ENCODE peak calls at places on chromosome 20, in seven cellular contexts. K is iPS DF 6.9; A is upper lobe of left lung; D is CD8-positive, alpha-beta memory T cell; C is IMR-90; F is pancreas; E is fibroblast of pulmonary artery. I is an unnamed sample.

GRCh38 chr20:53827292-53827995 is 233.8 kb upstream of the ZNF217 start:
- DNase-seq in A (no peak), F (no peak), C (no peak), D (no peak), K (no peak), E (no peak), I (no peak)

GRCh38 chr20:44398303-44398702 is 42.8 kb downstream of the HNF4A start:
- DNase-seq in A (no peak), D (no peak), F (no peak), K (no peak), C (peak), E (peak), I (no peak)

GRCh38 chr20:10430000-10430466 is 4.0 kb downstream of the MKKS start:
- DNase-seq in A (no peak), E (peak), K (no peak), C (peak), D (no peak), F (no peak), I (no peak)

GRCh38 chr20:64146301-64146935 is 17.8 kb upstream of the MYT1 start:
- DNase-seq in E (no peak), A (no peak), F (no peak), K (no peak), D (no peak), C (no peak), I (no peak)

GRCh38 chr20:37007898-37008649 is 56.6 kb upstream of the SAMHD1 start:
- DNase-seq in K (no peak), D (peak), E (peak), A (no peak), F (no peak), C (peak), I (peak)

GRCh38 chr20:8385247-8385646 is 253.2 kb downstream of the PLCB1 start:
- DNase-seq in D (no peak), C (peak), F (peak), A (no peak), K (no peak), E (peak), I (no peak)

GRCh38 chr20:297925-298754 is 770 bp downstream of the ZCCHC3 start:
- DNase-seq in D (peak), F (peak), K (no peak), C (peak), A (peak), E (peak), I (peak)

GRCh38 chr20:3553663-3554062 is 82.8 kb downstream of the ATRN start:
- DNase-seq in K (no peak), C (no peak), D (no peak), E (no peak), F (no peak), A (no peak), I (no peak)

GRCh38 chr20:54133434-54134427 is 40.1 kb downstream of the CYP24A1 start:
- DNase-seq in A (no peak), D (no peak), F (no peak), E (peak), K (no peak), C (peak), I (peak)

GRCh38 chr20:44704551-44704971 is 10.6 kb upstream of the CCN5 start:
- DNase-seq in D (no peak), F (no peak), C (peak), A (no peak), E (peak), K (no peak), I (no peak)

GRCh38 chr20:3304456-3304855 is 65.5 kb upstream of the SLC4A11 start:
- DNase-seq in K (no peak), F (no peak), D (no peak), E (no peak), C (no peak), A (no peak), I (no peak)

GRCh38 chr20:1324598-1325172 is 4.3 kb downstream of the SDCBP2 start:
- DNase-seq in E (peak), K (no peak), F (no peak), D (no peak), A (no peak), C (peak), I (no peak)

GRCh38 chr20:8473459-8473858 is 341.4 kb downstream of the PLCB1 start:
- DNase-seq in C (peak), K (no peak), A (no peak), F (no peak), D (no peak), E (no peak), I (no peak)

GRCh38 chr20:40688129-40689099 is 622 bp downstream of the MAFB start:
- DNase-seq in E (no peak), C (peak), D (no peak), F (no peak), A (peak), K (no peak), I (no peak)

GRCh38 chr20:39800111-39800510 is 838.0 kb downstream of the DHX35 start:
- DNase-seq in K (no peak), D (no peak), C (peak), E (peak), F (no peak), A (no peak), I (no peak)

GRCh38 chr20:10788877-10789276 is 115.1 kb upstream of the JAG1 start:
- DNase-seq in K (no peak), A (no peak), F (no peak), D (no peak), E (no peak), C (no peak), I (no peak)

GRCh38 chr20:19726126-19726525 is 31.9 kb upstream of the RIN2 start:
- DNase-seq in D (no peak), C (peak), A (no peak), K (no peak), E (peak), F (no peak), I (no peak)

GRCh38 chr20:19909696-19910095 is 107.5 kb upstream of the NAA20 start:
- DNase-seq in E (peak), A (no peak), K (no peak), D (no peak), F (no peak), C (no peak), I (no peak)

GRCh38 chr20:37575884-37576283 is 48.2 kb upstream of the BLCAP start:
- DNase-seq in A (no peak), D (no peak), E (no peak), K (no peak), F (no peak), C (no peak), I (no peak)

GRCh38 chr20:18276821-18277220 is 11.5 kb upstream of the ZNF133 start:
- DNase-seq in A (no peak), F (peak), D (peak), C (peak), E (peak), K (peak), I (peak)

GRCh38 chr20:1786496-1786895 is 108.7 kb upstream of the SIRPA start:
- DNase-seq in C (no peak), K (no peak), A (no peak), F (no peak), D (no peak), E (no peak), I (no peak)

GRCh38 chr20:61896058-61896961 is 169.4 kb downstream of the TAF4 start:
- DNase-seq in K (no peak), E (peak), A (peak), F (peak), D (no peak), C (peak), I (peak)

GRCh38 chr20:20364747-20365558 is 3.0 kb upstream of the INSM1 start:
- DNase-seq in K (no peak), E (no peak), F (no peak), C (no peak), D (no peak), A (peak), I (no peak)

GRCh38 chr20:25453035-25453810 is 45.8 kb downstream of the GINS1 start:
- DNase-seq in C (peak), F (no peak), E (peak), K (no peak), D (no peak), A (no peak), I (no peak)

GRCh38 chr20:48490976-48491657 is 336.7 kb downstream of the PREX1 start:
- DNase-seq in F (no peak), E (no peak), C (no peak), K (no peak), D (no peak), A (no peak), I (no peak)

GRCh38 chr20:35796556-35796955 is 24.7 kb downstream of the PHF20 start:
- DNase-seq in E (peak), A (no peak), K (no peak), F (no peak), D (no peak), C (peak), I (no peak)

GRCh38 chr20:16178671-16179070 is 394.6 kb downstream of the KIF16B start:
- DNase-seq in A (no peak), F (no peak), C (no peak), D (no peak), E (no peak), K (no peak), I (no peak)

GRCh38 chr20:63159826-63160640 is 55.9 kb downstream of the YTHDF1 start:
- DNase-seq in A (peak), D (no peak), E (no peak), F (no peak), C (no peak), K (no peak), I (no peak)

GRCh38 chr20:36795691-36796090 is 22.1 kb upstream of the DSN1 start:
- DNase-seq in E (no peak), A (no peak), C (no peak), K (no peak), F (no peak), D (no peak), I (no peak)

GRCh38 chr20:41340327-41341055 is at the start of gene LPIN3:
- DNase-seq in E (peak), F (peak), D (peak), A (peak), K (peak), C (peak), I (peak)

GRCh38 chr20:17471606-17472187 is 59.5 kb downstream of the BFSP1 start:
- DNase-seq in E (no peak), D (no peak), A (no peak), F (no peak), C (no peak), K (no peak), I (no peak)

GRCh38 chr20:61801065-61801360 is 264.7 kb downstream of the TAF4 start:
- DNase-seq in F (no peak), D (no peak), A (no peak), K (no peak), E (no peak), C (no peak), I (no peak)

GRCh38 chr20:54984104-54984448 is 508.7 kb downstream of the DOK5 start:
- DNase-seq in D (no peak), E (no peak), F (no peak), C (no peak), A (no peak), K (no peak), I (no peak)

GRCh38 chr20:60117040-60117439 is 158.8 kb downstream of the CDH26 start:
- DNase-seq in F (no peak), A (no peak), K (no peak), E (no peak), C (peak), D (no peak), I (no peak)

GRCh38 chr20:62400021-62400420 is 7.1 kb downstream of the CABLES2 start:
- DNase-seq in E (no peak), D (no peak), A (peak), C (no peak), F (no peak), K (no peak), I (no peak)

GRCh38 chr20:21514553-21515251 is 838 bp upstream of the NKX2-2 start:
- DNase-seq in E (no peak), K (no peak), F (no peak), D (no peak), A (peak), C (no peak), I (no peak)

GRCh38 chr20:21516180-21516567 is 2.3 kb upstream of the NKX2-2 start:
- DNase-seq in E (no peak), K (no peak), D (no peak), F (no peak), A (no peak), C (no peak), I (no peak)

GRCh38 chr20:21513881-21514540 is at the start of gene NKX2-2:
- DNase-seq in A (peak), K (no peak), C (no peak), D (no peak), F (no peak), E (no peak), I (no peak)

GRCh38 chr20:21516861-21517565 is 3.1 kb upstream of the NKX2-2 start:
- DNase-seq in C (no peak), A (peak), K (no peak), E (no peak), D (no peak), F (no peak), I (no peak)

DNA sequence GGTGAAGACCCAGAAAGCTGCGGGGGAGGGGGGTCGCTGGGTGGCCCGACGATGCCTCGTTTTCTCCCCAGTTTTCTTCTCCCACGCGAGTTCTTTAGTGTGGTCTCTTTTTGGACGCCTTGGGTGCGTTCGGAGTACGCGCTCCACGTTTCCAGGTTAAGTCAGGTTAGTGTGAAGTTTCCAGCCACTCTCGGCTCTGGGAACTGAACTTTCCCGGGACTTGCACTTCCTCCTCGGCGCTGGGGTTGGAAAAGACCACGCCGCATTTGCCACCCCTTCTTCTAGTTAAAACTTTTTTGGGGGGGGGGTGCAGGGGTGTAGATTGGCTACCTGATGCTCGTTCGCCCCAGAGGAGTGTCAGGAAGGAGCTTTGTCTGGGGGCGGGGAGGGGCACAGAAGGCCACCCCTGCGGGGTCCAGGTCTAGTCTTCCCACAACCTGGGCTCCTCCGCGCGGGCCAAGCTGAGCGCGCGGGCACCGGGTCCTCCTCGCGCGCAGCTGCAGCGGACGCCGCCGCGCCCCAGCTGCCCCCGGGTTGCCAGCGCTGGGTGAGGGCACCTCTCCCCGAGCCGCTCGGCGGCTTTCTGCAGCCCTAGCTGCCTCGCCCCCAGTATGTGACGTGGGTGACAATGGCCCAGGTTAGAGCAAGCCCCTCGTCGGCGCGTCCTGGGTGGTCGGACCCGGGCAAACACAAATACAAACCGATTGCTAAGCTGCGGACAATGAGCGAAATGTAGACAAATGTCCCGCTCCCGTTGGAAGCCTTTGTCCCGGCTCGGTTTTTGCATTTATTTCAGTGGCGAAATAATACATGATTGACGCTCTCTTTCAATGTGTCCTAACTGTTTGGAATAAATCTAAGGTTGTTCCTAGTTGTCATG is 1.7 kb upstream of the NKX2-2 start:
- DNase-seq in A (peak), E (no peak), C (no peak), D (no peak), F (no peak), K (no peak), I (no peak)
- H3K4me3 ChIP-seq in A (no peak), E (no peak), C (no peak), D (no peak), F (no peak), K (peak), I (no peak)

GRCh38 chr20:11981366-11981947 is 63.8 kb downstream of the BTBD3 start:
- DNase-seq in E (no peak), K (no peak), F (no peak), D (no peak), C (no peak), A (no peak), I (no peak)

GRCh38 chr20:11982958-11983470 is 65.3 kb downstream of the BTBD3 start:
- DNase-seq in D (no peak), K (no peak), C (no peak), F (no peak), E (no peak), A (no peak), I (no peak)

GRCh38 chr20:11980263-11980662 is 62.6 kb downstream of the BTBD3 start:
- DNase-seq in D (no peak), C (no peak), E (no peak), K (no peak), F (no peak), A (no peak), I (no peak)

GRCh38 chr20:11979306-11980128 is 61.8 kb downstream of the BTBD3 start:
- DNase-seq in D (no peak), C (no peak), F (no peak), A (no peak), E (no peak), K (no peak), I (no peak)

GRCh38 chr20:11982289-11982957 is 64.7 kb downstream of the BTBD3 start:
- DNase-seq in E (no peak), A (no peak), F (peak), C (no peak), K (no peak), D (no peak), I (peak)
- H3K4me3 ChIP-seq in E (no peak), A (no peak), F (no peak), C (no peak), K (no peak), D (no peak), I (no peak)

DNA sequence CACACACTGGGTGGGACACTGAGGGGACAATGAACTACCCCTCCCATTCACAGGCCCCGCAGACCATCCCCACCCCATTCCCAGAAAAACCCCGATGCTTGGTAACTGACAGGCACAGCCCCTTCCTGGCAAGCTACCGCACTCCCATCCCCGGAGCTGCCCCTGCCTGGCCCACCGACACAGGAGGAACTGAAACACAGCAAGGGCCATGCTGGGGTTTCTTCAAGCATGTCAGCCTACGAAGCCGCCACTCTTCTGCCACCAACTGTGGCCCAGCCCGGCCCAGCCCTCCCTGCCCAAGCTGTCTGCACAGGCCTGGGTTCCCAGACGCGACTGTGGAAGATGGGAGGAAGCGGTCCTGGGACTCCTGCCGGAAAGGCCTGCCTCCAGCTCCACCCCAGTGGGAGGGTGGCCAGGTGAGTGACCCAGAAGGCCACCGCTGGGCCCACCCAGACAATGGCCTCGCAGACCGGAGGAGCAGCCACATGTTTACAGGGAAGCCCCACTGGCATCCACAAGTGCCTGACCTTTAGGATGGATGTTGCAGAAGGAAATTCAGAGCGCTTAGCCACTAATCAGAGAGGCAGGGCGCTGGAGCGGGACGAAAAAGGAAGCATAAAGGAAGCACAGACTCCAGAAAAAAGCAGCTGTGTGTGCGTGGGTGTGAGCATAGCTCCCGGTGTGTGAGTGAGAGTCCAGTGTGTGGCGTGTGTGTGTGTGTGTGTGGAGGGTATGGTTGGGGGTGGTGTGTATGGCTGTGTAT is 91.5 kb downstream of the PRND start:
- DNase-seq in A (peak), C (no peak), F (no peak), D (no peak), E (peak), K (no peak), I (no peak)
- H3K4me3 ChIP-seq in A (no peak), C (no peak), F (no peak), D (peak), E (no peak), K (no peak), I (no peak)

DNA sequence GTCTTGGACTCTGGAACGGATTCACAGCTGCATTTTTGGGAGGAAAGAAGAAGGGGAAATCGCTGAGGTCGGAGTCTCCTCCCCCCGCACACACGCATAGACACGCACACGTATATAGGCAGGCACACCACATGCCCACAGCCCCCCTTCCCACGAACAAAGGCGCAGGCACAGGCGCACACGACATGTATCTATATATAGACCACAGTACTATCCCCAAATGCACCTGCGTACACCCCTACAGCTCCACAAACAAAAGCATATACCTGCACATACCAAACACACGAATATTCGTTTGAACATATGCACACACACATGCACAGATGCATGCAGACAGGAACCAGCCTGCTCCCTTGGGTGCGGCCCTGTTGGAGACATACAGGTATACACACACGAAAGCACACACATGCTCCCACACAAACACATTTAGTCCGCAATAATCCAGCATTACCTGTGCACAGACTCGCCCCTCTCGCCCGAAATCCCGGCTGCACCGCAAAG is 1.2 kb downstream of the SLC32A1 start:
- DNase-seq in D (no peak), F (no peak), A (no peak), C (no peak), K (no peak), E (no peak), I (no peak)
- H3K4me3 ChIP-seq in D (no peak), F (no peak), A (no peak), C (no peak), K (no peak), E (no peak), I (no peak)

DNA sequence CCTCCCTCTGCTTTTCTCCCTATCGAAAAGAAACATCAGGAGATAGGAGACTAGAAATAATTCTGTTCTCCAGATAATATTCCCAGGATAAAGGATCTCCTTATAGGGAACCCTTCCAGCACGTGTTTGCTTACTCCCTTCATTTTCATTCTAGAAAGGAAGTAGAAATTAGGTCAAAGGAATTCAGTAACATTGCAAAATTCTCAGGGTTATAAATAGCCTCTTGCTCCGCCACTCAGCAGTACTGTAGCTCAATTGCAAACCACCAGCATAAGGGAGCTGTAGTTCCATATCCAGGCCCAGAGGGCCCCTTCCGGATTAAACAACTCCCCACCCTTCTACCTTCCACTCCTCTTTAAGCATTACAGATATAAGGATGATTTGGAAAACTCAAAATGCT is 6.2 kb downstream of the ELMO2 start:
- DNase-seq in K (no peak), A (no peak), E (peak), F (no peak), D (no peak), C (peak), I (peak)
- H3K4me3 ChIP-seq in K (no peak), A (no peak), E (peak), F (no peak), D (peak), C (no peak), I (no peak)

GRCh38 chr20:58892932-58893224 is 40.4 kb downstream of the GNAS start:
- DNase-seq in A (no peak), E (no peak), K (no peak), D (no peak), F (no peak), C (no peak), I (no peak)

GRCh38 chr20:58895099-58895795 is 42.7 kb downstream of the GNAS start:
- DNase-seq in D (no peak), F (no peak), A (no peak), K (no peak), E (no peak), C (no peak), I (no peak)

GRCh38 chr20:58892126-58892931 is 39.8 kb downstream of the GNAS start:
- DNase-seq in A (peak), K (no peak), F (peak), E (peak), D (peak), C (peak), I (peak)

GRCh38 chr20:58894652-58895051 is 42.1 kb downstream of the GNAS start:
- DNase-seq in A (no peak), D (no peak), K (no peak), C (no peak), E (no peak), F (no peak), I (no peak)

GRCh38 chr20:58893355-58894151 is 41.0 kb downstream of the GNAS start:
- DNase-seq in F (no peak), C (peak), K (no peak), A (no peak), E (no peak), D (no peak), I (no peak)
- H3K4me3 ChIP-seq in F (no peak), C (peak), K (no peak), A (no peak), E (peak), D (peak), I (peak)